ENCODE peak calls at places on chromosomes 1 and 21, in four cellular contexts. X is Calu3, B is GM04504, W is endothelial cell. A is an unnamed sample.

GRCh38 chr1:15158506-15159165 is 5.1 kb downstream of the TMEM51 start:
- DNase-seq in X (no peak), B (peak; percentile 44), W (no peak), A (no peak)

GRCh38 chr1:23743287-23744052 is at the start of gene ELOA:
- DNase-seq in X (peak; percentile 67), B (peak; percentile 16), W (peak; percentile 71), A (no peak)

GRCh38 chr1:4218619-4219018 is 318.5 kb upstream of the C1orf174 start:
- DNase-seq in X (no peak), B (no peak), W (no peak), A (no peak)

GRCh38 chr1:109877320-109877771 is 33.3 kb upstream of the CSF1 start:
- DNase-seq in X (peak; percentile 44), B (peak; percentile 95), W (peak; percentile 30), A (peak; percentile 93)

GRCh38 chr1:220001095-220001501 is 45.2 kb downstream of the EPRS1 start:
- DNase-seq in X (no peak), B (no peak), W (no peak), A (no peak)

GRCh38 chr1:53142226-53142853 is at the start of gene SLC1A7:
- DNase-seq in X (no peak), B (no peak), W (no peak), A (no peak)

GRCh38 chr1:115764541-115764940 is 4.0 kb downstream of the CASQ2 start:
- DNase-seq in X (peak; percentile 64), B (no peak), W (peak; percentile 57), A (peak; percentile 31)

GRCh38 chr21:44418108-44418875 is 37.0 kb upstream of the LRRC3 start:
- DNase-seq in X (no peak), B (no peak), W (no peak), A (no peak)

GRCh38 chr1:235652364-235652763 is 2.8 kb upstream of the GNG4 start:
- DNase-seq in X (no peak), B (no peak), W (no peak), A (no peak)

GRCh38 chr1:109399326-109399957 is 1.7 kb upstream of the SORT1 start:
- DNase-seq in X (peak; percentile 43), B (peak; percentile 24), W (peak; percentile 45), A (no peak)

GRCh38 chr1:90717665-90718410 is 736 bp upstream of the BARHL2 start:
- DNase-seq in X (no peak), B (no peak), W (peak; percentile 61), A (no peak)

GRCh38 chr1:207672525-207673130 is 27.7 kb downstream of the CR1L start:
- DNase-seq in X (peak; percentile 53), B (peak; percentile 6), W (peak; percentile 24), A (peak; percentile 3)

GRCh38 chr1:100811808-100812207 is 82.8 kb downstream of the EXTL2 start:
- DNase-seq in X (no peak), B (no peak), W (no peak), A (no peak)

GRCh38 chr1:2104621-2105427 is 54.6 kb downstream of the PRKCZ start:
- DNase-seq in X (no peak), B (no peak), W (no peak), A (no peak)

GRCh38 chr1:66980745-66981367 is 56.1 kb downstream of the MIER1 start:
- DNase-seq in X (no peak), B (peak; percentile 3), W (no peak), A (no peak)

GRCh38 chr1:184810735-184811316 is 56.2 kb upstream of the EDEM3 start:
- DNase-seq in X (no peak), B (no peak), W (no peak), A (peak; percentile 34)

GRCh38 chr1:9352364-9353140 is 59.9 kb downstream of the SPSB1 start:
- DNase-seq in X (no peak), B (no peak), W (peak; percentile 44), A (no peak)

GRCh38 chr21:45386728-45387371 is 18.1 kb upstream of the COL18A1 start:
- DNase-seq in X (no peak), B (peak; percentile 94), W (peak; percentile 47), A (peak; percentile 89)

GRCh38 chr1:27650527-27651175 is 15.7 kb upstream of the FGR start:
- DNase-seq in X (no peak), B (peak; percentile 50), W (no peak), A (no peak)

GRCh38 chr1:119733754-119734153 is 22.0 kb downstream of the PHGDH start:
- DNase-seq in X (no peak), B (no peak), W (no peak), A (no peak)

GRCh38 chr1:23387494-23387893 is 17.9 kb upstream of the ZNF436 start:
- DNase-seq in X (no peak), B (no peak), W (no peak), A (no peak)

GRCh38 chr1:168227620-168228019 is 1.8 kb downstream of the SFT2D2 start:
- DNase-seq in X (no peak), B (no peak), W (no peak), A (no peak)

GRCh38 chr1:98870959-98871903 is 133.4 kb downstream of the PLPPR5 start:
- DNase-seq in X (peak; percentile 1), B (no peak), W (no peak), A (no peak)

GRCh38 chr21:37868896-37869295 is 47.4 kb downstream of the KCNJ6 start:
- DNase-seq in X (no peak), B (peak; percentile 52), W (no peak), A (peak; percentile 52)